ENCODE peak calls at places on chromosomes 3 and 15, in nine cellular contexts. One of them, this sample, is unnamed.

GRCh38 chr15:74062671-74063070 is 19.7 kb downstream of the GOLGA6A start:
- DNase-seq in kidney tubule cell: no peak
- DNase-seq in T-helper 1 cell: no peak
- DNase-seq in astrocyte of the spinal cord: no peak
- DNase-seq in posterior vena cava: peak
- DNase-seq in NT2/D1: no peak
- DNase-seq in left kidney: no peak
- DNase-seq in left cardiac atrium: no peak
- DNase-seq in NCI-H1092 treated with DMSO at 0.1 percent for 48 hours: no peak
- DNase-seq in this sample: no peak

GRCh38 chr3:62172199-62172598 is 201.2 kb downstream of the FEZF2 start:
- DNase-seq in astrocyte of the spinal cord: no peak
- DNase-seq in kidney tubule cell: no peak
- DNase-seq in posterior vena cava: no peak
- DNase-seq in NT2/D1: no peak
- DNase-seq in NCI-H1092 treated with DMSO at 0.1 percent for 48 hours: no peak
- DNase-seq in T-helper 1 cell: no peak
- DNase-seq in left cardiac atrium: no peak
- DNase-seq in left kidney: no peak
- DNase-seq in this sample: no peak

GRCh38 chr15:53072077-53072476 is 281.9 kb upstream of the ONECUT1 start:
- DNase-seq in left cardiac atrium: no peak
- DNase-seq in left kidney: peak
- DNase-seq in kidney tubule cell: peak
- DNase-seq in NT2/D1: peak
- DNase-seq in astrocyte of the spinal cord: peak
- DNase-seq in T-helper 1 cell: no peak
- DNase-seq in posterior vena cava: no peak
- DNase-seq in NCI-H1092 treated with DMSO at 0.1 percent for 48 hours: peak
- DNase-seq in this sample: peak

GRCh38 chr3:13115616-13115910 is 42.3 kb upstream of the IQSEC1 start:
- DNase-seq in T-helper 1 cell: no peak
- DNase-seq in kidney tubule cell: no peak
- DNase-seq in left cardiac atrium: peak
- DNase-seq in NCI-H1092 treated with DMSO at 0.1 percent for 48 hours: no peak
- DNase-seq in NT2/D1: no peak
- DNase-seq in astrocyte of the spinal cord: no peak
- DNase-seq in posterior vena cava: peak
- DNase-seq in left kidney: no peak
- DNase-seq in this sample: no peak

GRCh38 chr15:84761534-84762190 is 13.3 kb downstream of the ZNF592 start:
- DNase-seq in left kidney: no peak
- DNase-seq in kidney tubule cell: no peak
- DNase-seq in astrocyte of the spinal cord: no peak
- DNase-seq in left cardiac atrium: no peak
- DNase-seq in NT2/D1: no peak
- DNase-seq in posterior vena cava: no peak
- DNase-seq in NCI-H1092 treated with DMSO at 0.1 percent for 48 hours: no peak
- DNase-seq in T-helper 1 cell: no peak
- DNase-seq in this sample: no peak

GRCh38 chr15:68700395-68701123 is 120.1 kb downstream of the ANP32A start:
- DNase-seq in NCI-H1092 treated with DMSO at 0.1 percent for 48 hours: peak
- DNase-seq in T-helper 1 cell: no peak
- DNase-seq in astrocyte of the spinal cord: peak
- DNase-seq in left cardiac atrium: peak
- DNase-seq in posterior vena cava: peak
- DNase-seq in left kidney: peak
- DNase-seq in kidney tubule cell: peak
- DNase-seq in NT2/D1: no peak
- DNase-seq in this sample: peak

GRCh38 chr3:11847607-11848006 is 922 bp upstream of the TAMM41 start:
- DNase-seq in posterior vena cava: no peak
- DNase-seq in T-helper 1 cell: no peak
- DNase-seq in NT2/D1: no peak
- DNase-seq in left kidney: no peak
- DNase-seq in left cardiac atrium: no peak
- DNase-seq in kidney tubule cell: peak
- DNase-seq in NCI-H1092 treated with DMSO at 0.1 percent for 48 hours: no peak
- DNase-seq in astrocyte of the spinal cord: no peak
- DNase-seq in this sample: peak

GRCh38 chr3:69451594-69451993 is 65.7 kb upstream of the FRMD4B start:
- DNase-seq in left cardiac atrium: no peak
- DNase-seq in NT2/D1: no peak
- DNase-seq in left kidney: peak
- DNase-seq in astrocyte of the spinal cord: no peak
- DNase-seq in kidney tubule cell: no peak
- DNase-seq in NCI-H1092 treated with DMSO at 0.1 percent for 48 hours: no peak
- DNase-seq in posterior vena cava: no peak
- DNase-seq in T-helper 1 cell: no peak
- DNase-seq in this sample: no peak

GRCh38 chr15:82828064-82828463 is 18.6 kb downstream of the WHAMM start:
- DNase-seq in left cardiac atrium: no peak
- DNase-seq in astrocyte of the spinal cord: no peak
- DNase-seq in posterior vena cava: no peak
- DNase-seq in left kidney: no peak
- DNase-seq in NCI-H1092 treated with DMSO at 0.1 percent for 48 hours: no peak
- DNase-seq in kidney tubule cell: peak
- DNase-seq in T-helper 1 cell: no peak
- DNase-seq in NT2/D1: no peak
- DNase-seq in this sample: no peak

GRCh38 chr3:37768107-37768809 is 93.4 kb upstream of the CTDSPL start:
- DNase-seq in T-helper 1 cell: no peak
- DNase-seq in left kidney: peak
- DNase-seq in NT2/D1: no peak
- DNase-seq in posterior vena cava: no peak
- DNase-seq in kidney tubule cell: peak
- DNase-seq in astrocyte of the spinal cord: peak
- DNase-seq in left cardiac atrium: no peak
- DNase-seq in NCI-H1092 treated with DMSO at 0.1 percent for 48 hours: peak
- DNase-seq in this sample: no peak